ENCODE peak calls at places on chromosomes 3 and 15, in four cellular contexts. W is left lung, O is transverse colon, T is neuronal stem cell. B is an unnamed sample.
A peak's percentile ranks its signal among the peaks of the same experiment; 100 is the strongest.

GRCh38 chr15:85744636-85745422 is 49.9 kb downstream of the KLHL25 start:
- DNase-seq in W (no peak), O (no peak), T (no peak), B (no peak)

GRCh38 chr15:93063292-93063671 is 25.7 kb downstream of the RGMA start:
- DNase-seq in W (no peak), O (no peak), T (no peak), B (no peak)

GRCh38 chr15:77012868-77013267 is 17.9 kb downstream of the PSTPIP1 start:
- DNase-seq in W (peak; percentile 15), O (peak; percentile 35), T (no peak), B (no peak)

GRCh38 chr15:76942331-76942730 is 10.8 kb downstream of the RCN2 start:
- DNase-seq in W (no peak), O (no peak), T (no peak), B (no peak)

GRCh38 chr15:101435761-101436160 is 53.7 kb downstream of the PCSK6 start:
- DNase-seq in W (no peak), O (no peak), T (no peak), B (no peak)

GRCh38 chr15:47812436-47813109 is 95.3 kb downstream of the SEMA6D start:
- DNase-seq in W (no peak), O (no peak), T (no peak), B (no peak)

GRCh38 chr3:5274116-5274515 is 86.6 kb downstream of the EDEM1 start:
- DNase-seq in W (no peak), O (no peak), T (no peak), B (no peak)

GRCh38 chr3:182837855-182838454 is 44.7 kb downstream of the ATP11B start:
- DNase-seq in W (no peak), O (no peak), T (no peak), B (no peak)

GRCh38 chr3:73556520-73557371 is 68.0 kb downstream of the PDZRN3 start:
- DNase-seq in W (no peak), O (no peak), T (no peak), B (no peak)

GRCh38 chr3:52532517-52532837 is 1.2 kb downstream of the NT5DC2 start:
- DNase-seq in W (no peak), O (peak; percentile 62), T (no peak), B (peak; percentile 70)

GRCh38 chr3:43762486-43762885 is 71.7 kb downstream of the ABHD5 start:
- DNase-seq in W (no peak), O (no peak), T (no peak), B (no peak)
- H3K4me1 ChIP-seq in W (peaks cover 9% of the 10 kb centered on the region), O (no peaks in the 10 kb centered on the region), T (peaks cover 6% of the 10 kb centered on the region), B (peaks cover 11% of the 10 kb centered on the region)

DNA sequence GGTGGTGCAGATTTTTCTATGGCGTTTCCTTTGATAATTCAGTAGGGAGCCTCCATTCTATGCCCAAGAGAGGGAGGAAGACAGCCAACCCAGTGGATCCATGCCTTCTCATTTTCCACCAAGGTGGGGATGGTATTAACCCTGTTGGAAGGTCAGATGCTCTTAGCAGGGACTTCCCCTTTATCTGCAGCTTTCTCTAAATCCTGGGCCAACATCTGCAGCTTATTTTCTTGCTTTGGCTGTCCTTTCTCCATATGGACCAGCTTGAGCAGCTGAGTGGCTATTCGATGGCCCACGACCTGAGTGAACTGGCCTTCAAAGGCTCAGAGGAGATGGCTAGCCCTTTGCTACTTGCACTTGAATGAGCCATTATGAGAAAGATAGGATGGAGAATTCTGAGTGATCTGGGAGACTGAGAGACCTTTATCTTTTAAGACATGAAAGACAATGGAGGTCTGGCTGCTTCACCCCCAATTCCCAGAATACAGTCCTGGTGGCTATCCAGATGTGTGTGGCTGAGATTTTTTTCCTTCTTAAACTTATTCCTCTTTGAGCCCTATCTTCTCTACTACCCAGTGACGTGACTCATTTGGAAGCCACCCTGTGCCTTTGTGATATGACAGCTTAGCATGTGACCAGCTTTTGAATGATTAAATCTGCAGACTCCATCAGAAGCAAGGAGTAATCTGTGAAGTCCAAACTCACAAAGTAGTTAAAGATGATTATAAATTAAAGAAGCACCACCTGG is 39.6 kb upstream of the TRAK1 start:
- DNase-seq in W (no peak), O (no peak), T (no peak), B (no peak)
- H3K4me1 ChIP-seq in W (peaks cover 35% of the 10 kb centered on the region), O (peaks cover 34% of the 10 kb centered on the region), T (peaks cover 39% of the 10 kb centered on the region), B (peaks cover 37% of the 10 kb centered on the region)

DNA sequence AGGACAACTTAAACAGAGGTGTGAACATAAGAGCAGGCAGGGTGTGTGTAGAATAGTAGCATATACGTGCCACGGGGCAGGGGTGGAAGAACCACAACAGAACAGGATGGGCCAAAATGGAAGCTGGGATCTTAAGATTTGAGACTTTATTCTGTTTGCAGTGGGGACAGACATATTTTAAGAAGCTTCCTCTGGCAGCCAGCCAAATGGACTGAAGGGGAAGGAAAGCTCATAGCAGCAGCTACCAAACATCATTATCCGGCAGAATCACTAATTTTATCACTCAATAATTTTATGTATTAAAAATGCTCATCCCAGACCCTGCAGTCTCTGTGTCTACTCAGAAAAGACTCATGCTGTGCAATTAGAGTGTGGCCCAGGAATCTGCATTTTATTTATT is 130.9 kb upstream of the CTDSPL start:
- DNase-seq in W (no peak), O (no peak), T (no peak), B (no peak)
- H3K4me1 ChIP-seq in W (peaks cover 13% of the 10 kb centered on the region), O (no peaks in the 10 kb centered on the region), T (no peaks in the 10 kb centered on the region), B (peaks cover 4% of the 10 kb centered on the region)

DNA sequence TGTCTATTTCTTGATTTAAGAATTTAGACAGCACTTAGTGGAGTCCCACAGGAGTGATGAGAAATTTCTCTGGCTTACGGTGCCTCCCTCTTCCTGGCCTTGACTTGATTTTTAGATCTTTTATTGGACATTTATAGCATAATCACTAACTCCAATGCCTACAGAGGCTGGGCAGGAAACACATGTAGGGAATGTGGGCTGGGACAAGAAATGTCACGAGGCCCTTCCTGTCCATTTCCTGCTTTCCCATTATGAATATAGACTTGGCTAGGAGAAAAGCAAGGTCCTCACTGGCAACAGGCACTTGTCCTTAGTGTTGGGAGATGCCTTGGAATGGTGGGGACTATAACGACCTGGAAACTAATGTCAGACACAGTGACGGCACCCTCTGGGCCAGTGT is 100.3 kb downstream of the MYLK start:
- DNase-seq in W (no peak), O (peak; percentile 59), T (no peak), B (no peak)
- H3K4me1 ChIP-seq in W (peaks cover 8% of the 10 kb centered on the region), O (peaks cover 32% of the 10 kb centered on the region), T (peaks cover 8% of the 10 kb centered on the region), B (peaks cover 2% of the 10 kb centered on the region)